ENCODE peak calls at places on chromosomes 11 and 22, in five cellular contexts. One of them, this sample, is unnamed.

GRCh38 chr11:20669833-20670684 is 673 bp downstream of the NELL1 start:
- DNase-seq in WTC11: peak
- DNase-seq in GM23338: peak
- DNase-seq in right atrium auricular region: no peak
- DNase-seq in endothelial cell: peak
- DNase-seq in this sample: no peak

GRCh38 chr11:110091995-110092576 is 1.1 kb upstream of the ZC3H12C start:
- DNase-seq in WTC11: no peak
- DNase-seq in GM23338: peak
- DNase-seq in right atrium auricular region: no peak
- DNase-seq in endothelial cell: no peak
- DNase-seq in this sample: no peak

GRCh38 chr22:19851291-19852176 is 3.1 kb downstream of the GNB1L start:
- DNase-seq in WTC11: no peak
- DNase-seq in GM23338: no peak
- DNase-seq in right atrium auricular region: peak
- DNase-seq in endothelial cell: no peak
- DNase-seq in this sample: no peak

GRCh38 chr22:41523464-41524221 is 20.6 kb downstream of the POLR3H start:
- DNase-seq in WTC11: peak
- DNase-seq in GM23338: peak
- DNase-seq in right atrium auricular region: no peak
- DNase-seq in endothelial cell: no peak
- DNase-seq in this sample: peak

GRCh38 chr11:129596361-129596760 is 219.3 kb upstream of the TMEM45B start:
- DNase-seq in WTC11: no peak
- DNase-seq in GM23338: no peak
- DNase-seq in right atrium auricular region: peak
- DNase-seq in endothelial cell: no peak
- DNase-seq in this sample: no peak

GRCh38 chr11:94131363-94132115 is 2.9 kb downstream of the PANX1 start:
- DNase-seq in WTC11: no peak
- DNase-seq in GM23338: no peak
- DNase-seq in right atrium auricular region: no peak
- DNase-seq in endothelial cell: no peak
- DNase-seq in this sample: no peak

GRCh38 chr11:68989936-68990606 is 9.3 kb upstream of the MRGPRD start:
- DNase-seq in WTC11: peak
- DNase-seq in GM23338: no peak
- DNase-seq in right atrium auricular region: no peak
- DNase-seq in endothelial cell: no peak
- DNase-seq in this sample: no peak

GRCh38 chr11:70489276-70489675 is 90.9 kb downstream of the CTTN start:
- DNase-seq in WTC11: no peak
- DNase-seq in GM23338: no peak
- DNase-seq in right atrium auricular region: no peak
- DNase-seq in endothelial cell: no peak
- DNase-seq in this sample: no peak

GRCh38 chr11:66999555-66999954 is 23.4 kb upstream of the SYT12 start:
- DNase-seq in WTC11: no peak
- DNase-seq in GM23338: no peak
- DNase-seq in right atrium auricular region: no peak
- DNase-seq in endothelial cell: no peak
- DNase-seq in this sample: no peak

GRCh38 chr11:130737866-130738431 is 178.3 kb downstream of the SNX19 start:
- DNase-seq in WTC11: no peak
- DNase-seq in GM23338: no peak
- DNase-seq in right atrium auricular region: no peak
- DNase-seq in endothelial cell: no peak
- DNase-seq in this sample: no peak

GRCh38 chr11:57426754-57427691 is at the start of gene SLC43A3:
- DNase-seq in WTC11: peak
- DNase-seq in GM23338: peak
- DNase-seq in right atrium auricular region: peak
- DNase-seq in endothelial cell: peak
- DNase-seq in this sample: no peak

GRCh38 chr11:77322926-77323590 is 21.6 kb upstream of the GDPD4 start:
- DNase-seq in WTC11: no peak
- DNase-seq in GM23338: no peak
- DNase-seq in right atrium auricular region: no peak
- DNase-seq in endothelial cell: no peak
- DNase-seq in this sample: no peak

GRCh38 chr11:116650052-116650451 is 122.7 kb downstream of the BUD13 start:
- DNase-seq in WTC11: no peak
- DNase-seq in GM23338: no peak
- DNase-seq in right atrium auricular region: peak
- DNase-seq in endothelial cell: no peak
- DNase-seq in this sample: no peak

GRCh38 chr11:70272009-70272408 is 1.5 kb downstream of the PPFIA1 start:
- DNase-seq in WTC11: no peak
- DNase-seq in GM23338: no peak
- DNase-seq in right atrium auricular region: no peak
- DNase-seq in endothelial cell: no peak
- DNase-seq in this sample: no peak

GRCh38 chr11:126790550-126790981 is 210.0 kb downstream of the KIRREL3 start:
- DNase-seq in WTC11: peak
- DNase-seq in GM23338: peak
- DNase-seq in right atrium auricular region: no peak
- DNase-seq in endothelial cell: no peak
- DNase-seq in this sample: peak

GRCh38 chr11:122491486-122491885 is 164.0 kb upstream of the UBASH3B start:
- DNase-seq in WTC11: no peak
- DNase-seq in GM23338: no peak
- DNase-seq in right atrium auricular region: no peak
- DNase-seq in endothelial cell: peak
- DNase-seq in this sample: peak

DNA sequence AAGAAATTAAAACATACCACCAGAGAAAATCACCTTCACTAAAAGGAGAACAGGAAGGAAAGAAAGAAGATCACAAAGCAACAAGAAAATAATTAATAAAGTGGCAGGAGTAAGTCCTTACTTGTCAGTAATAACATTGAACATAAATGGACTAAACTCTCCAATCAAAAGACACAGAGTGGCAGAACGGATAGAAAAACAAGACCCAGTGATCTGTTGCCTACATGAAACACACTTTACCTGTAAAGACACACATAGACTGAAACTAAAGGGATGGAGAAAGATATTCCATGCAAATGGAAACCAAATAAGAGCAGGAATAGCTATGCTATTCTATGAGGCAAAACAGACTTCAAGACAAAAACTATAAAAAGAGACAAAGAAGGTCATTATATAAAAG is 25.9 kb downstream of the PLA2G6 start:
- DNase-seq in WTC11: no peak
- DNase-seq in GM23338: no peak
- DNase-seq in right atrium auricular region: no peak
- DNase-seq in endothelial cell: no peak
- DNase-seq in this sample: no peak
- TF ChIP-seq CTCF in WTC11: no peak
- TF ChIP-seq CTCF in GM23338: no peak
- TF ChIP-seq CTCF in right atrium auricular region: no peak
- TF ChIP-seq CTCF in endothelial cell: no peak
- TF ChIP-seq CTCF in this sample: no peak

DNA sequence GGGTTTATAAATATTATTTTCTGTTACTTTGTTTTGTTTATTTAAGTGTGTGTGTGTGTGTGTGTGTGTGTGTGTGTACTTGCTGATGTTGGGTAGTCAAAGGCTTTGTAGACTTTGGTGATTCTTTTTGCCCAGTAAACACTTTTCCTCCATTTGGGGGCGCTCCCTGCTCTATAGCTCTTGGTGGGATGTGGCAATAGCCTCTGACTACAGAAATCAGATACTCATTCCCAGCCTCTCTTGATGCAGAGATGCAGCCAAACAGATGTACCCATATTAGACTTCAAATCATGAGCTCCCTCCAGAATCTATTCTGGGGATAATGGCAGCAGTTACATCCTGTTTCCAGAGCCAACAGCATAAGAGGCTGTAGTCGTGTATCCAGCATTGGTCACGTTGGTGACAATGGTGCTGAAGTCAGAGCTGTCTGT is 33.4 kb upstream of the APOL5 start:
- DNase-seq in WTC11: peak
- DNase-seq in GM23338: peak
- DNase-seq in right atrium auricular region: no peak
- DNase-seq in endothelial cell: no peak
- DNase-seq in this sample: no peak
- TF ChIP-seq CTCF in WTC11: no peak
- TF ChIP-seq CTCF in GM23338: peak
- TF ChIP-seq CTCF in right atrium auricular region: peak
- TF ChIP-seq CTCF in endothelial cell: no peak
- TF ChIP-seq CTCF in this sample: peak

DNA sequence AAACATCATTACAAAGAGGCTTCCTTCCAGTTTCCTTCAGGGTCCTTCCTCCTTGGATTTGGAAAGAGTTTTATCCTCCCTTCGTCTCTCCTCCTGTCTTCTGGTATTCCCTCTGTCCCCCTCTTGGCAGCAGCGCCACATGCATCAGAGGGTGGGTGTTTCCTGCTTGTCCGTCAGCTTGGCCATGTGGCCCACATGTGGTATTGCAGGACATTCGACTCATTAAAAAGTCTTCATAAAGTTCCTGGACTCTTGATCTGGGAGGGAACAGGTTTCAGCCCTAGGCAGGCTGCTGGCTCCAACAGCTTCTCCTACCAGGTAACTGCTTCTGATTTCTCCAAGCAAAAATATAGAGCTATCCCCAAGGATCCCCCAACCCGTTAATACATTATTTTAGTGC is 189.8 kb downstream of the CSNK2A3 start:
- DNase-seq in WTC11: no peak
- DNase-seq in GM23338: peak
- DNase-seq in right atrium auricular region: no peak
- DNase-seq in endothelial cell: no peak
- DNase-seq in this sample: no peak
- TF ChIP-seq CTCF in WTC11: no peak
- TF ChIP-seq CTCF in GM23338: peak
- TF ChIP-seq CTCF in right atrium auricular region: peak
- TF ChIP-seq CTCF in endothelial cell: peak
- TF ChIP-seq CTCF in this sample: peak

GRCh38 chr22:17176715-17177114 is 17.6 kb upstream of the HDHD5 start:
- DNase-seq in WTC11: no peak
- DNase-seq in GM23338: no peak
- DNase-seq in right atrium auricular region: no peak
- DNase-seq in endothelial cell: no peak
- DNase-seq in this sample: no peak

GRCh38 chr22:17171313-17172171 is 12.5 kb upstream of the HDHD5 start:
- DNase-seq in WTC11: peak
- DNase-seq in GM23338: peak
- DNase-seq in right atrium auricular region: peak
- DNase-seq in endothelial cell: peak
- DNase-seq in this sample: peak

GRCh38 chr22:17171016-17171312 is 11.9 kb upstream of the HDHD5 start:
- DNase-seq in WTC11: no peak
- DNase-seq in GM23338: no peak
- DNase-seq in right atrium auricular region: no peak
- DNase-seq in endothelial cell: no peak
- DNase-seq in this sample: no peak

GRCh38 chr22:17167486-17167885 is 8.4 kb upstream of the HDHD5 start:
- DNase-seq in WTC11: no peak
- DNase-seq in GM23338: no peak
- DNase-seq in right atrium auricular region: no peak
- DNase-seq in endothelial cell: no peak
- DNase-seq in this sample: no peak

DNA sequence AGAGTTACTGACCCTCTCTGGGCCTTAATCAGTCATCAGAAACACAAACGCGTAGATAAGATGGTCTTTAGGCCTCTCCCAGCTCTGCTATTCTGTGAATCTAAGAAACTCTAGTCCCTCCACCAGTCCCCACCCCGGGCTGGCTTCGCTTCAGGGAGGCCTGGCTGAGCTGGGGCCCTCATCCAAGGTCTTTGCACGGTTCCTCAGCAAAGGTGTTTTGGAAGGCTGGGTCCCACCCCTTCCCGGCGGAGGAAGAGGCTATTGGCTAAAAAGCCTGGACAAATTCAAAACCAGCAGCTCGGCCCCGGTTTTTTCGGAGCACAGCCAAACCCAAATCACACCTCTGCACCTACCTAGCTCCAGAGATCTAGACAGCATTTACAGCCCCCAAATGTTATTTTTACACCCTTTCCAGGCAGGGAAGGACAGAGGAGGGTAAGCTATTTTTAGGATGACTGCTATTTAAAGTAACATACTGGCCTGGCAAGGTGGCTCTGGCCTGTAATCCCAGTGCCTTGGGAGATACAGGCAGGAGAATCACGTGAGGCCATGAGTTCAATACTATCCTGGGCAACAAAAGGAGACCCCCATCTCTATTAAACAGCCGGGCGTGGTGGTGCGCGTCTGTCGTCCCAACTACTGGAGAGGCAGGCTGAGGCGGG is 13.2 kb upstream of the HDHD5 start:
- DNase-seq in WTC11: peak
- DNase-seq in GM23338: peak
- DNase-seq in right atrium auricular region: peak
- DNase-seq in endothelial cell: peak
- DNase-seq in this sample: no peak
- TF ChIP-seq CTCF in WTC11: no peak
- TF ChIP-seq CTCF in GM23338: no peak
- TF ChIP-seq CTCF in right atrium auricular region: no peak
- TF ChIP-seq CTCF in endothelial cell: no peak
- TF ChIP-seq CTCF in this sample: no peak

DNA sequence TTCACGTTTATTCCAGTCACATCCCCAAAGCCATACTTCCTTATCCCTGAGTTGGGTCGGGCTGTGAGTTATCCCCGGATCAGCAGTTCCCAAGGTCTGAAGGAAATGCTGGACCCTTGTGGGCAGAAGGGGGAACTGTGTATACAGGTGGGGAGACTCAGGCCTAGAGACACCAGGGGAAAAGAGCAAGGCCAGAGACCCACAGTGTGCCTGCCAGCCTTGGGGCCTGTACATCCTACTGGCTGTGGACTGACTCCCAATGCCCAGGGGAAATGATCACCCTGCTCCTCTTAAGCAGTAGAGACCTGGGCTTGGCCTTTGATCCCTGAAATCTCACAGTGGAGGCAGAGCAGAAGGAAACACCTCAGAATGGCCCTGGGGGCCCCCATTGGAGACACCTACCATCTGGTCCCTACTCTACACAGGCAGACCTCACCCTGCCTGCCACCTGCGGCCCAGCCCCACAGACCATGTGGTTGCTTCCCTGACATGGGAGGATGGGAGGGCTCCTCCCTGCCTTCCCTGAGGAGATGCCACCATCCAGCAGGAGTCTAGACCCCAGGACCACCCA is 1.3 kb downstream of the SELENOM start:
- DNase-seq in WTC11: no peak
- DNase-seq in GM23338: no peak
- DNase-seq in right atrium auricular region: no peak
- DNase-seq in endothelial cell: peak
- DNase-seq in this sample: no peak
- TF ChIP-seq CTCF in WTC11: no peak
- TF ChIP-seq CTCF in GM23338: peak
- TF ChIP-seq CTCF in right atrium auricular region: no peak
- TF ChIP-seq CTCF in endothelial cell: no peak
- TF ChIP-seq CTCF in this sample: peak

This sample was measured in AG04450.